ENCODE peak calls at places on chromosome 14, in four cellular contexts. P is right atrium auricular region, T is pulmonary artery endothelial cell, S is NCI-H748 treated with DMSO at 0.1 percent for 48 hours. L is an unnamed sample.

GRCh38 chr14:106790189-106791036 is 1264.0 kb downstream of the TMEM121 start:
- DNase-seq in P (no peak), T (no peak), S (peak; percentile 28), L (no peak)

GRCh38 chr14:99686557-99687283 is 2.6 kb downstream of the CYP46A1 start:
- DNase-seq in P (peak; percentile 43), T (no peak), S (no peak), L (no peak)

GRCh38 chr14:64734990-64735389 is 30.8 kb downstream of the PLEKHG3 start:
- DNase-seq in P (no peak), T (no peak), S (no peak), L (no peak)

GRCh38 chr14:22276913-22277816 is 311.9 kb downstream of the DAD1 start:
- DNase-seq in P (no peak), T (no peak), S (no peak), L (no peak)

GRCh38 chr14:101101456-101102056 is 198.0 kb upstream of the RTL1 start:
- DNase-seq in P (peak; percentile 46), T (no peak), S (no peak), L (no peak)

GRCh38 chr14:60861545-60862147 is 119.2 kb downstream of the TRMT5 start:
- DNase-seq in P (no peak), T (no peak), S (no peak), L (no peak)

GRCh38 chr14:72738181-72738611 is 155.7 kb downstream of the DPF3 start:
- DNase-seq in P (peak; percentile 23), T (no peak), S (no peak), L (no peak)

GRCh38 chr14:22472466-22472865 is 116.6 kb downstream of the DAD1 start:
- DNase-seq in P (no peak), T (no peak), S (no peak), L (no peak)

GRCh38 chr14:51201890-51202289 is 38.2 kb upstream of the TMX1 start:
- DNase-seq in P (no peak), T (no peak), S (no peak), L (no peak)

GRCh38 chr14:68783408-68784297 is 9.2 kb downstream of the ZFP36L1 start:
- DNase-seq in P (peak; percentile 57), T (no peak), S (no peak), L (no peak)

GRCh38 chr14:58298477-58298879 is at the start of gene ARID4A:
- DNase-seq in P (no peak), T (no peak), S (no peak), L (no peak)

GRCh38 chr14:102390486-102390885 is 27.7 kb downstream of the TECPR2 start:
- DNase-seq in P (no peak), T (no peak), S (no peak), L (no peak)

GRCh38 chr14:72925171-72925759 is 999 bp upstream of the DCAF4 start:
- DNase-seq in P (no peak), T (no peak), S (no peak), L (no peak)

GRCh38 chr14:52351561-52352491 is 37.7 kb downstream of the PTGER2 start:
- DNase-seq in P (no peak), T (no peak), S (no peak), L (no peak)

GRCh38 chr14:93742761-93743160 is 45.5 kb downstream of the PRIMA1 start:
- DNase-seq in P (peak; percentile 72), T (no peak), S (no peak), L (no peak)

GRCh38 chr14:105711058-105711620 is 184.8 kb downstream of the TMEM121 start:
- DNase-seq in P (no peak), T (no peak), S (no peak), L (no peak)

GRCh38 chr14:23056956-23057756 is at the start of gene CDH24:
- DNase-seq in P (no peak), T (no peak), S (no peak), L (no peak)

GRCh38 chr14:67228325-67228984 is 12.8 kb upstream of the PALS1 start:
- DNase-seq in P (no peak), T (no peak), S (no peak), L (no peak)

GRCh38 chr14:53493310-53493709 is 340.2 kb upstream of the DDHD1 start:
- DNase-seq in P (no peak), T (no peak), S (no peak), L (no peak)

GRCh38 chr14:78327426-78328210 is 157.4 kb downstream of the NRXN3 start:
- DNase-seq in P (no peak), T (no peak), S (no peak), L (no peak)

GRCh38 chr14:66017960-66018359 is 468.2 kb upstream of the CCDC196 start:
- DNase-seq in P (no peak), T (no peak), S (no peak), L (no peak)

GRCh38 chr14:95488376-95489162 is 27.9 kb downstream of the SYNE3 start:
- DNase-seq in P (no peak), T (no peak), S (no peak), L (no peak)

GRCh38 chr14:64990291-64990690 is 3.6 kb downstream of the FNTB start:
- DNase-seq in P (no peak), T (no peak), S (no peak), L (no peak)

GRCh38 chr14:99497894-99498293 is 16.7 kb downstream of the CCNK start:
- DNase-seq in P (no peak), T (no peak), S (no peak), L (no peak)

GRCh38 chr14:56635041-56635440 is 55.4 kb downstream of the TMEM260 start:
- DNase-seq in P (no peak), T (no peak), S (no peak), L (no peak)

GRCh38 chr14:86961106-86961716 is 1031.8 kb downstream of the GALC start:
- DNase-seq in P (no peak), T (no peak), S (peak; percentile 37), L (no peak)

GRCh38 chr14:85487215-85487614 is 42.7 kb upstream of the FLRT2 start:
- DNase-seq in P (no peak), T (no peak), S (no peak), L (no peak)

GRCh38 chr14:83291716-83292115 is 1758.1 kb upstream of the SEL1L start:
- DNase-seq in P (no peak), T (no peak), S (no peak), L (no peak)

GRCh38 chr14:90336401-90336800 is 4.7 kb upstream of the NRDE2 start:
- DNase-seq in P (no peak), T (no peak), S (no peak), L (no peak)

GRCh38 chr14:51582437-51582836 is 69.3 kb upstream of the FRMD6 start:
- DNase-seq in P (no peak), T (peak; percentile 32), S (no peak), L (no peak)

GRCh38 chr14:29273513-29273912 is 506.9 kb downstream of the FOXG1 start:
- DNase-seq in P (no peak), T (no peak), S (no peak), L (no peak)

GRCh38 chr14:77862154-77862783 is 62.4 kb downstream of the ADCK1 start:
- DNase-seq in P (peak; percentile 82), T (peak; percentile 7), S (peak; percentile 20), L (no peak)

GRCh38 chr14:51070732-51071131 is 24.2 kb downstream of the TRIM9 start:
- DNase-seq in P (no peak), T (no peak), S (no peak), L (no peak)

GRCh38 chr14:81868172-81868571 is 334.5 kb upstream of the SEL1L start:
- DNase-seq in P (no peak), T (no peak), S (no peak), L (no peak)

GRCh38 chr14:22296722-22297121 is 292.3 kb downstream of the DAD1 start:
- DNase-seq in P (no peak), T (no peak), S (no peak), L (no peak)

GRCh38 chr14:41548666-41549065 is 58.0 kb upstream of the LRFN5 start:
- DNase-seq in P (no peak), T (no peak), S (no peak), L (no peak)

GRCh38 chr14:62632771-62633170 is 412.5 kb downstream of the KCNH5 start:
- DNase-seq in P (no peak), T (no peak), S (no peak), L (no peak)

GRCh38 chr14:44108601-44109000 is 398.5 kb downstream of the FSCB start:
- DNase-seq in P (no peak), T (no peak), S (no peak), L (no peak)

L was measured in SK-N-MC.